ENCODE peak calls at places on chromosomes 3 and 15, in nine cellular contexts. T is adipocyte; R is AG09319; E is naive thymus-derived CD8-positive, alpha-beta T cell; L is GM04504; N is cardiac muscle cell; Y is choroid plexus epithelial cell; F is HT-29; Z is EH. V is an unnamed sample.

GRCh38 chr15:35753486-35753885 is 207.5 kb upstream of the DPH6 start:
- DNase-seq in T (peak), R (no peak), E (no peak), L (peak), N (no peak), Y (peak), F (no peak), Z (peak), V (no peak)

GRCh38 chr3:119609301-119609700 is 11.6 kb downstream of the PLA1A start:
- DNase-seq in T (no peak), R (no peak), E (no peak), L (no peak), N (no peak), Y (no peak), F (no peak), Z (no peak), V (no peak)

GRCh38 chr3:101319531-101319930 is 844 bp downstream of the IMPG2 start:
- DNase-seq in T (no peak), R (no peak), E (no peak), L (no peak), N (no peak), Y (no peak), F (no peak), Z (no peak), V (no peak)

GRCh38 chr3:54882114-54882833 is 45.6 kb downstream of the LRTM1 start:
- DNase-seq in T (peak), R (peak), E (no peak), L (peak), N (peak), Y (peak), F (no peak), Z (peak), V (no peak)

GRCh38 chr3:157573780-157574378 is 70.7 kb upstream of the VEPH1 start:
- DNase-seq in T (peak), R (no peak), E (no peak), L (no peak), N (peak), Y (peak), F (no peak), Z (peak), V (no peak)

GRCh38 chr3:128050597-128050996 is 1.6 kb upstream of the SEC61A1 start:
- DNase-seq in T (no peak), R (no peak), E (no peak), L (no peak), N (peak), Y (no peak), F (no peak), Z (peak), V (no peak)

GRCh38 chr3:119333773-119334492 is 39.8 kb downstream of the ARHGAP31 start:
- DNase-seq in T (no peak), R (no peak), E (no peak), L (no peak), N (no peak), Y (no peak), F (no peak), Z (no peak), V (no peak)

GRCh38 chr15:64930019-64930652 is 18.4 kb downstream of the ANKDD1A start:
- DNase-seq in T (no peak), R (no peak), E (no peak), L (no peak), N (no peak), Y (no peak), F (no peak), Z (no peak), V (no peak)

GRCh38 chr15:58748787-58749531 is 548 bp downstream of the ADAM10 start:
- DNase-seq in T (peak), R (no peak), E (peak), L (no peak), N (peak), Y (peak), F (peak), Z (peak), V (no peak)

GRCh38 chr3:96236499-96236898 is 577.9 kb upstream of the EPHA6 start:
- DNase-seq in T (no peak), R (no peak), E (no peak), L (no peak), N (no peak), Y (no peak), F (peak), Z (no peak), V (no peak)

GRCh38 chr3:193815246-193816027 is 222.4 kb downstream of the OPA1 start:
- DNase-seq in T (no peak), R (no peak), E (no peak), L (no peak), N (no peak), Y (no peak), F (no peak), Z (no peak), V (no peak)

GRCh38 chr15:81263477-81263876 is 60.5 kb downstream of the STARD5 start:
- DNase-seq in T (no peak), R (no peak), E (no peak), L (no peak), N (no peak), Y (no peak), F (no peak), Z (no peak), V (no peak)

GRCh38 chr15:74830868-74831267 is 4.4 kb downstream of the CPLX3 start:
- DNase-seq in T (no peak), R (no peak), E (no peak), L (no peak), N (no peak), Y (no peak), F (no peak), Z (no peak), V (no peak)

GRCh38 chr15:100902436-100903190 is 16.5 kb upstream of the LRRK1 start:
- DNase-seq in T (peak), R (peak), E (no peak), L (peak), N (peak), Y (peak), F (no peak), Z (peak), V (no peak)

GRCh38 chr3:40642812-40643211 is 118.1 kb downstream of the ZNF621 start:
- DNase-seq in T (no peak), R (no peak), E (no peak), L (no peak), N (no peak), Y (no peak), F (no peak), Z (no peak), V (no peak)

GRCh38 chr3:126419886-126420786 is 25.4 kb downstream of the CFAP100 start:
- DNase-seq in T (no peak), R (no peak), E (no peak), L (no peak), N (no peak), Y (no peak), F (no peak), Z (peak), V (no peak)

GRCh38 chr3:154684440-154684839 is 254.4 kb upstream of the GPR149 start:
- DNase-seq in T (no peak), R (no peak), E (no peak), L (no peak), N (no peak), Y (no peak), F (no peak), Z (no peak), V (no peak)

GRCh38 chr15:41797194-41797593 is 22.9 kb downstream of the MAPKBP1 start:
- DNase-seq in T (peak), R (no peak), E (no peak), L (no peak), N (no peak), Y (no peak), F (no peak), Z (no peak), V (no peak)

GRCh38 chr3:157572559-157573270 is 69.5 kb upstream of the VEPH1 start:
- DNase-seq in T (peak), R (no peak), E (peak), L (no peak), N (peak), Y (peak), F (peak), Z (peak), V (peak)

GRCh38 chr3:72123908-72124441 is 339.0 kb upstream of the PROK2 start:
- DNase-seq in T (peak), R (peak), E (no peak), L (peak), N (peak), Y (peak), F (peak), Z (peak), V (peak)

GRCh38 chr3:10983219-10983916 is 9.2 kb upstream of the SLC6A1 start:
- DNase-seq in T (peak), R (no peak), E (peak), L (no peak), N (peak), Y (peak), F (peak), Z (peak), V (no peak)

GRCh38 chr3:131277836-131278497 is 103.6 kb upstream of the NUDT16 start:
- DNase-seq in T (peak), R (no peak), E (no peak), L (no peak), N (peak), Y (peak), F (no peak), Z (peak), V (peak)

GRCh38 chr3:127168271-127168670 is 24.7 kb upstream of the PRR23E start:
- DNase-seq in T (no peak), R (no peak), E (no peak), L (no peak), N (no peak), Y (no peak), F (no peak), Z (no peak), V (no peak)

GRCh38 chr3:151804267-151804666 is 9.6 kb upstream of the AADAC start:
- DNase-seq in T (no peak), R (no peak), E (no peak), L (no peak), N (peak), Y (no peak), F (no peak), Z (no peak), V (no peak)

GRCh38 chr15:69908060-69908459 is 189.7 kb downstream of the TLE3 start:
- DNase-seq in T (no peak), R (no peak), E (no peak), L (no peak), N (no peak), Y (no peak), F (no peak), Z (no peak), V (no peak)

V was measured in HS-27A.